ENCODE peak calls at places on chromosomes 2 and 18, in five cellular contexts. W is RWPE1, K is mammary epithelial cell, L is GM10248, F is Ammon's horn. X is an unnamed sample.

GRCh38 chr2:200602584-200602983 is 16.8 kb downstream of the AOX1 start:
- DNase-seq in W (no peak), F (no peak), K (no peak), L (no peak), X (no peak)

GRCh38 chr2:152718909-152719645 is 657 bp downstream of the ARL6IP6 start:
- DNase-seq in K (peak), F (peak), W (peak), L (peak), X (no peak)

GRCh38 chr2:130261970-130262760 is 63.9 kb upstream of the TUBA3E start:
- DNase-seq in F (no peak), K (peak), L (no peak), W (peak), X (no peak)

GRCh38 chr2:180203972-180204371 is 196.9 kb upstream of the CWC22 start:
- DNase-seq in W (peak), K (peak), L (no peak), F (no peak), X (no peak)

GRCh38 chr2:148875387-148876051 is 492 bp downstream of the KIF5C start:
- DNase-seq in F (peak), L (peak), K (no peak), W (peak), X (no peak)

GRCh38 chr2:62176771-62177170 is 19.1 kb upstream of the B3GNT2 start:
- DNase-seq in W (no peak), F (no peak), K (no peak), L (no peak), X (no peak)

GRCh38 chr2:101540518-101540917 is 65.6 kb upstream of the RFX8 start:
- DNase-seq in K (peak), L (no peak), F (no peak), W (no peak), X (no peak)

GRCh38 chr18:55247032-55247431 is 287.8 kb upstream of the CCDC68 start:
- DNase-seq in W (no peak), L (no peak), K (no peak), F (no peak), X (no peak)

GRCh38 chr2:217520361-217521010 is 482.3 kb downstream of the TNS1 start:
- DNase-seq in F (no peak), W (no peak), L (no peak), K (no peak), X (no peak)

GRCh38 chr18:9722691-9723090 is 14.6 kb downstream of the RAB31 start:
- DNase-seq in K (peak), F (no peak), W (no peak), L (no peak), X (no peak)

GRCh38 chr2:27182346-27182745 is 29.5 kb upstream of the ATRAID start:
- DNase-seq in K (no peak), L (no peak), W (no peak), F (no peak), X (no peak)

GRCh38 chr2:101151859-101152194 is 645 bp upstream of the TBC1D8 start:
- DNase-seq in L (no peak), K (no peak), W (no peak), F (peak), X (no peak)

GRCh38 chr2:7986431-7986830 is 695.4 kb upstream of the ID2 start:
- DNase-seq in W (no peak), L (no peak), K (peak), F (no peak), X (no peak)

GRCh38 chr2:239753537-239753936 is 271.6 kb downstream of the NDUFA10 start:
- DNase-seq in W (no peak), L (no peak), K (no peak), F (no peak), X (no peak)

GRCh38 chr2:63993871-63994270 is 25.4 kb downstream of the VPS54 start:
- DNase-seq in L (no peak), F (no peak), W (no peak), K (peak), X (no peak)